ENCODE peak calls at places on chromosomes 2 and 18, in four cellular contexts. U is natural killer cell; D is activated naive CD4-positive, alpha-beta T cell treated with Interleukin-2 at 50 U/mL for 16 hours; G is HT1080. I is an unnamed sample.

GRCh38 chr18:48939368-48940097 is 11.2 kb downstream of the SMAD7 start:
- DNase-seq in U (no peak), D (no peak), G (no peak), I (peak; percentile 79)

GRCh38 chr2:157228946-157229345 is 28.6 kb upstream of the GALNT5 start:
- DNase-seq in D (no peak), G (no peak), U (no peak), I (no peak)

GRCh38 chr2:240916571-240917008 is 10.5 kb downstream of the CROCC2 start:
- DNase-seq in D (no peak), G (no peak), U (no peak), I (peak; percentile 82)

GRCh38 chr2:197803033-197803444 is 1.4 kb upstream of the PLCL1 start:
- DNase-seq in D (no peak), U (no peak), G (peak; percentile 55), I (peak; percentile 76)

GRCh38 chr2:75602724-75603342 is 42.1 kb upstream of the EVA1A start:
- DNase-seq in D (no peak), U (no peak), G (peak; percentile 83), I (peak; percentile 78)

GRCh38 chr2:74286725-74287124 is 56.5 kb downstream of the SLC4A5 start:
- DNase-seq in D (no peak), G (peak; percentile 47), U (no peak), I (no peak)

GRCh38 chr2:18117592-18117991 is 239.1 kb downstream of the KCNS3 start:
- DNase-seq in D (no peak), G (peak; percentile 52), U (no peak), I (peak; percentile 16)

GRCh38 chr2:20933692-20934091 is 110.2 kb downstream of the APOB start:
- DNase-seq in G (no peak), U (no peak), D (no peak), I (no peak)

GRCh38 chr2:217804786-217805678 is 197.8 kb downstream of the TNS1 start:
- DNase-seq in U (no peak), G (no peak), D (no peak), I (no peak)

GRCh38 chr2:28390241-28390856 is 2.3 kb upstream of the FOSL2 start:
- DNase-seq in G (peak; percentile 91), D (peak; percentile 95), U (peak; percentile 71), I (peak; percentile 98)

GRCh38 chr2:212228651-212229253 is 309.9 kb downstream of the ERBB4 start:
- DNase-seq in D (no peak), G (peak; percentile 2), U (no peak), I (no peak)

GRCh38 chr2:217127744-217128143 is 267.9 kb upstream of the TNP1 start:
- DNase-seq in U (no peak), G (no peak), D (no peak), I (no peak)

GRCh38 chr18:28032177-28032576 is 144.8 kb downstream of the CDH2 start:
- DNase-seq in D (no peak), G (peak; percentile 18), U (no peak), I (peak; percentile 28)

GRCh38 chr2:7633556-7634153 is 716.4 kb downstream of the RNF144A start:
- DNase-seq in D (no peak), G (peak; percentile 64), U (no peak), I (no peak)

GRCh38 chr18:62637807-62638687 is 77.3 kb upstream of the PHLPP1 start:
- DNase-seq in U (peak; percentile 34), G (peak; percentile 24), D (peak; percentile 57), I (peak; percentile 5)

GRCh38 chr2:127448526-127448925 is 30.3 kb downstream of the PROC start:
- DNase-seq in D (no peak), G (no peak), U (no peak), I (peak; percentile 26)

GRCh38 chr2:239394346-239394945 is 6.4 kb downstream of the HDAC4 start:
- DNase-seq in G (no peak), U (no peak), D (no peak), I (no peak)

GRCh38 chr18:47036298-47036874 is 965 bp upstream of the ELOA2 start:
- DNase-seq in G (peak; percentile 35), U (no peak), D (no peak), I (peak; percentile 48)

GRCh38 chr2:1856922-1857321 is 112.6 kb upstream of the PXDN start:
- DNase-seq in D (no peak), U (no peak), G (peak; percentile 36), I (no peak)

GRCh38 chr2:30048636-30049175 is 98.1 kb upstream of the YPEL5 start:
- DNase-seq in G (no peak), U (no peak), D (no peak), I (no peak)

GRCh38 chr2:223633656-223634055 is 31.5 kb upstream of the SCG2 start:
- DNase-seq in G (no peak), D (no peak), U (no peak), I (no peak)

I was measured in cardiac fibroblast.